ENCODE peak calls at places on chromosome 19, in ten cellular contexts. H is effector CD4-positive, alpha-beta T cell; E is hypothalamus; S is NAMALWA; L is progenitor cell of endocrine pancreas; K is EH; D is fibroblast of villous mesenchyme; N is pons; G is NCI-H187 treated with DMSO at 0.1 percent for 48 hours; V is BE2C. F is an unnamed sample.

GRCh38 chr19:42441047-42441440 is 1.7 kb downstream of the CXCL17 start:
- DNase-seq in S (no peak), V (no peak), L (no peak), D (no peak), E (no peak), K (no peak), G (no peak), N (no peak), H (no peak), F (no peak)

GRCh38 chr19:57656346-57656745 is 12.4 kb upstream of the ZSCAN4 start:
- DNase-seq in K (no peak), E (no peak), L (no peak), D (no peak), V (no peak), S (no peak), N (no peak), H (no peak), G (no peak), F (no peak)

GRCh38 chr19:13132471-13133166 is 14.6 kb downstream of the NACC1 start:
- DNase-seq in L (no peak), S (no peak), K (peak), N (no peak), G (no peak), H (no peak), V (no peak), D (no peak), E (no peak), F (no peak)

GRCh38 chr19:18437481-18438330 is at the start of gene ISYNA1:
- DNase-seq in L (no peak), V (peak), H (peak), S (no peak), E (no peak), K (peak), D (peak), G (no peak), N (no peak), F (peak)

GRCh38 chr19:8257052-8257443 is 47.9 kb downstream of the CERS4 start:
- DNase-seq in D (no peak), N (no peak), G (no peak), S (no peak), L (no peak), K (peak), H (no peak), V (no peak), E (no peak), F (no peak)

GRCh38 chr19:50387868-50388245 is 3.7 kb downstream of the POLD1 start:
- DNase-seq in S (no peak), H (no peak), D (no peak), G (no peak), V (no peak), N (no peak), L (no peak), K (no peak), E (no peak), F (no peak)

GRCh38 chr19:19050731-19051130 is 13.1 kb upstream of the SLC25A42 start:
- DNase-seq in E (no peak), K (no peak), H (no peak), N (no peak), S (no peak), D (no peak), G (no peak), L (no peak), V (no peak), F (no peak)

GRCh38 chr19:31784631-31785237 is 435.5 kb upstream of the TSHZ3 start:
- DNase-seq in E (no peak), S (no peak), L (no peak), D (no peak), V (no peak), G (no peak), H (no peak), K (no peak), N (no peak), F (no peak)

GRCh38 chr19:17234911-17235617 is 9.0 kb downstream of the OCEL1 start:
- DNase-seq in H (peak), L (no peak), K (peak), D (peak), V (peak), G (no peak), N (no peak), E (peak), S (peak), F (no peak)

GRCh38 chr19:22622901-22623840 is 11.0 kb upstream of the ZNF492 start:
- DNase-seq in H (no peak), L (no peak), V (no peak), G (no peak), D (no peak), E (no peak), S (no peak), K (no peak), N (no peak), F (peak)

GRCh38 chr19:14059652-14060155 is 2.2 kb downstream of the PALM3 start:
- DNase-seq in V (no peak), H (no peak), E (no peak), K (no peak), D (no peak), N (no peak), L (no peak), G (no peak), S (no peak), F (no peak)

F was measured in heart right ventricle.